ENCODE peak calls at places on chromosomes 2 and 18, in four cellular contexts. Y is tibial nerve, I is body of pancreas, D is esophagus squamous epithelium. P is an unnamed sample.

GRCh38 chr2:100242891-100243670 is 79.2 kb downstream of the LONRF2 start:
- DNase-seq in Y (no peak), I (peak; percentile 70), D (no peak), P (peak; percentile 60)

GRCh38 chr2:203683421-203683820 is 23.0 kb upstream of the CD28 start:
- DNase-seq in Y (no peak), I (no peak), D (no peak), P (no peak)

GRCh38 chr2:230267556-230267955 is 42.0 kb downstream of the SP140 start:
- DNase-seq in Y (no peak), I (no peak), D (no peak), P (no peak)

GRCh38 chr18:11989174-11989573 is 7.9 kb downstream of the IMPA2 start:
- DNase-seq in Y (no peak), I (no peak), D (no peak), P (no peak)

GRCh38 chr2:173986805-173987204 is 21.6 kb upstream of the SP3 start:
- DNase-seq in Y (no peak), I (no peak), D (no peak), P (peak; percentile 76)

GRCh38 chr2:88658890-88659881 is 31.9 kb upstream of the EIF2AK3 start:
- DNase-seq in Y (no peak), I (peak; percentile 49), D (no peak), P (peak; percentile 27)

GRCh38 chr2:71843391-71843850 is 304.2 kb downstream of the CYP26B1 start:
- DNase-seq in Y (no peak), I (no peak), D (no peak), P (no peak)

GRCh38 chr2:190546734-190547133 is 12.2 kb upstream of the NEMP2 start:
- DNase-seq in Y (no peak), I (no peak), D (no peak), P (no peak)

GRCh38 chr2:83808878-83809277 is 650.2 kb downstream of the SUCLG1 start:
- DNase-seq in Y (no peak), I (no peak), D (no peak), P (no peak)

GRCh38 chr18:76923485-76924085 is 101.2 kb downstream of the ZNF236 start:
- DNase-seq in Y (no peak), I (no peak), D (no peak), P (no peak)

GRCh38 chr2:75311993-75312392 is 112.7 kb upstream of the TACR1 start:
- DNase-seq in Y (no peak), I (no peak), D (peak; percentile 1), P (no peak)

GRCh38 chr2:164335947-164336346 is 285.3 kb downstream of the GRB14 start:
- DNase-seq in Y (no peak), I (no peak), D (no peak), P (no peak)

GRCh38 chr18:13289501-13290205 is 71.1 kb downstream of the LDLRAD4 start:
- DNase-seq in Y (no peak), I (no peak), D (no peak), P (no peak)

GRCh38 chr2:205644018-205644417 is 38.3 kb upstream of the NRP2 start:
- DNase-seq in Y (no peak), I (no peak), D (no peak), P (no peak)

GRCh38 chr18:23377669-23378469 is 75.2 kb upstream of the RIOK3 start:
- DNase-seq in Y (no peak), I (no peak), D (no peak), P (peak; percentile 51)

GRCh38 chr2:45627911-45628310 is 16.8 kb upstream of the SRBD1 start:
- DNase-seq in Y (no peak), I (no peak), D (no peak), P (no peak)

GRCh38 chr2:157336137-157336721 is 10.6 kb upstream of the ERMN start:
- DNase-seq in Y (no peak), I (peak; percentile 61), D (no peak), P (no peak)

GRCh38 chr2:26685943-26686839 is 6.3 kb upstream of the KCNK3 start:
- DNase-seq in Y (no peak), I (peak; percentile 69), D (no peak), P (no peak)

GRCh38 chr2:31644551-31644950 is 63.8 kb upstream of the SRD5A2 start:
- DNase-seq in Y (no peak), I (no peak), D (no peak), P (no peak)

GRCh38 chr2:38643021-38643671 is 22.8 kb upstream of the GALM start:
- DNase-seq in Y (no peak), I (no peak), D (no peak), P (no peak)
- TF ChIP-seq POLR2A in Y (no peak), I (no peak), D (no peak), P (no peak)

DNA sequence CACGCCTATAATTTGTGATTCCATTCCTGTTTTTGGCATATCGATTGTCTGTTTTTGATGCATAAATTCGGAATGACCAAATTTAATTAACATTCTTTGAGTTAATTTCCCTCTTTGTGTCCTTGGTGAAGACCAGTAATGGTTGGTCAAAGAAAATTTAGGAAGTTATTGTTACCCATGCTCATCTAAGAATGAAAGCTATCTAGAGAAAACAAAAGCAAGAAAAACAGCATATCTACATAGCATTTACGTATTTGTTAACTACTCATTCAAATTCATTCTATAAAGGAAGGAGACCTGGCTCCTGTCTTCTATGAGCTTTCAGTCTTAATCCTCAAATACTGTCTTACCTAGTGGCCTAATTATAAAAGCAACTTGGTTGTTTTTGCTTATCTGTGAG is 59.2 kb upstream of the CHST9 start:
- DNase-seq in Y (no peak), I (no peak), D (no peak), P (no peak)
- H3K27ac ChIP-seq in Y (no peak overlapping the region), I (no peak overlapping the region), D (no peak overlapping the region), P (no peak overlapping the region)

GRCh38 chr2:241315183-241315878 is at the start of gene HDLBP:
- DNase-seq in Y (peak; percentile 99), I (peak; percentile 100), D (peak; percentile 94), P (peak; percentile 99)

GRCh38 chr2:241316825-241317224 is 1.1 kb downstream of the SEPTIN2 start:
- DNase-seq in Y (no peak), I (no peak), D (no peak), P (no peak)

GRCh38 chr2:241314181-241314932 is 1.1 kb downstream of the HDLBP start:
- DNase-seq in Y (no peak), I (no peak), D (no peak), P (no peak)

GRCh38 chr2:241315879-241316700 is at the start of gene SEPTIN2:
- DNase-seq in Y (no peak), I (no peak), D (peak; percentile 72), P (peak; percentile 73)

GRCh38 chr2:241314933-241315182 is 614 bp downstream of the HDLBP start:
- DNase-seq in Y (no peak), I (no peak), D (no peak), P (no peak)
- TF ChIP-seq POLR2A in Y (no peak), I (peak; percentile 90), D (no peak), P (no peak)

GRCh38 chr2:239251971-239252370 is 148.8 kb downstream of the HDAC4 start:
- DNase-seq in Y (no peak), I (no peak), D (no peak), P (no peak)
- H3K27ac ChIP-seq in Y (peak overlapping the region; percentile 26), I (no peak overlapping the region), D (peak overlapping the region; percentile 38), P (no peak overlapping the region)

GRCh38 chr2:196409376-196409775 is 230.1 kb upstream of the CCDC150 start:
- DNase-seq in Y (no peak), I (no peak), D (no peak), P (no peak)

GRCh38 chr2:196410008-196410407 is 229.5 kb upstream of the CCDC150 start:
- DNase-seq in Y (no peak), I (no peak), D (no peak), P (no peak)

GRCh38 chr2:196415384-196415783 is 224.1 kb upstream of the CCDC150 start:
- DNase-seq in Y (no peak), I (no peak), D (no peak), P (no peak)

DNA sequence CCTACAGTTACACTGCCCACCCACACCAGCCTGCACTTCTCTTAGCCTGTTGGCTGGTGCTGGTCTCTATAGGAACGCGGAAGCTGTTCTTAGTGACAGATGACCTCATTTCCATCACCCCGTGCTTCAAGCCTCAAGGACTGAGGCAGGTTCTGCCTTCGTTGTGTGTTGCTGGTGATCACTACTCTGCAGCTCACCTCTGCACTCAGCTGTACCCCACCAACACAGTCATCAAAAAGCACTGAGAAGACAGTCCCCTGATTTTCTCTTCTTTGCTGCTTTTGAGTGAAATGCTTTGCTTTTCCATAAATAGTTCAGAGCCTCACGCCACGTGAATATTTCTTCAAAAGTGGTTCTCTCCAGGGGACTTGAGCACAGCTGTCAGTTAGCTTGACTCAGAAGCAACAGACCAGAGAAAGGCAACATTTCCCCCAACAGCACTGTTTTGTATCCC is 225.7 kb upstream of the CCDC150 start:
- DNase-seq in Y (no peak), I (no peak), D (no peak), P (no peak)
- TF ChIP-seq POLR2A in Y (no peak), I (no peak), D (no peak), P (no peak)

DNA sequence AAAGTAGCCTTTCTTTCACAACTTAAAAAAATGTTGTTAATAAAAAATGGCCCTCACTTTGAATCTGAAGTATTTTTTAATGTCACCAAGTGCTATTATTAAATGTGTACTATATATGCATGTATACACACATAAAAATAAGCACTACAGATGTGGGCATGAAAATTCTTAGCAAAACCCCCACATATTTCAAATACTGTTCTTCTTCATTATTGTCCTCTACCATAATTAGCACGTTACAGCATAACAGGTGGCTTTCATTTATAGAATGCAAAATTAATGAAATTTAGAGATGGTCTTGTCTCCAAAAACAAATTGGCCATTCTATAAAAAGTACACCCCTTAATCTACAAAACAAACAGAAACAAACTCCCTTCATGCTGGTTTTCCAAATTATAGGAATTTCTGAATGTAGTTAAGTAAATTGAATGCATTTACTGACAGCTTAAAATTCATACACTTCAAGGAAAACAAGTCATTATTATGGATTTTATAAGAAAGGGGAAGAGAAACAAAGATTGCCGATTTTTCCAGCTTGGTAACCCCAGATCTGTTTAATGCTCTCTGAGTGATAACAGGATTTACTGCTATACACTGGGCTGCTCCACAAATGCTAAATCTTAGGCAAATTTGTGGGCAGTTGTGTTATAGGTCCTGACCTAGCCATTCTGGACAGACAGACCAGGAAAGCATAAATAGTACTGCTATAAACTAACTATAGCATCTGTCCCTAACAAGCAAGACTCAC is 67.2 kb downstream of the SPRED2 start:
- DNase-seq in Y (no peak), I (no peak), D (no peak), P (no peak)
- H3K27ac ChIP-seq in Y (no peak overlapping the region), I (no peak overlapping the region), D (no peak overlapping the region), P (peak overlapping the region; percentile 73)

GRCh38 chr2:113173563-113174368 is at the start of gene PSD4:
- DNase-seq in Y (no peak), I (peak; percentile 24), D (peak; percentile 73), P (no peak)
- TF ChIP-seq POLR2A in Y (no peak), I (no peak), D (no peak), P (no peak)